ENCODE peak calls at places on chromosomes 7 and 10, in nine cellular contexts. J is natural killer cell, V is thoracic aorta, T is bronchial epithelial cell, H is glutamatergic neuron, Z is HFF-Myc, X is left lung, F is endothelial cell of umbilical vein, A is right atrium auricular region. G is an unnamed sample.

GRCh38 chr10:123986736-123987135 is 95.1 kb upstream of the CPXM2 start:
- DNase-seq in Z (no peak), F (no peak), A (no peak), H (no peak), T (no peak), X (no peak), J (no peak), V (no peak), G (no peak)

GRCh38 chr7:16918288-16918895 is 36.6 kb upstream of the AGR3 start:
- DNase-seq in X (no peak), J (no peak), H (no peak), F (peak), A (no peak), Z (no peak), V (no peak), T (peak), G (no peak)

GRCh38 chr10:116723428-116724281 is 18.7 kb downstream of the HSPA12A start:
- DNase-seq in J (no peak), F (no peak), H (no peak), X (no peak), T (no peak), V (no peak), Z (no peak), A (no peak), G (peak)

GRCh38 chr7:8371742-8372141 is 61.7 kb upstream of the NXPH1 start:
- DNase-seq in V (no peak), F (no peak), J (no peak), X (no peak), T (no peak), A (no peak), H (no peak), Z (no peak), G (no peak)

GRCh38 chr7:101941481-101942383 is 124.3 kb downstream of the CUX1 start:
- DNase-seq in F (peak), X (no peak), A (peak), J (no peak), H (no peak), T (peak), Z (no peak), V (peak), G (peak)

GRCh38 chr7:98276241-98276761 is 5.2 kb upstream of the BRI3 start:
- DNase-seq in J (no peak), X (no peak), T (no peak), F (no peak), Z (no peak), H (no peak), A (no peak), V (no peak), G (peak)

GRCh38 chr10:106864031-106864430 is 300.5 kb downstream of the SORCS1 start:
- DNase-seq in T (no peak), V (no peak), Z (no peak), F (no peak), A (no peak), H (no peak), X (no peak), J (no peak), G (no peak)

GRCh38 chr10:34960983-34961382 is 129.2 kb downstream of the CUL2 start:
- DNase-seq in T (peak), V (no peak), F (no peak), X (no peak), J (no peak), Z (no peak), H (peak), A (no peak), G (no peak)

GRCh38 chr10:69901623-69902505 is 100.2 kb downstream of the COL13A1 start:
- DNase-seq in A (peak), X (no peak), H (peak), J (no peak), F (peak), Z (no peak), V (peak), T (peak), G (peak)

GRCh38 chr7:149310113-149310836 is 48.3 kb downstream of the ZNF783 start:
- DNase-seq in J (no peak), A (peak), V (no peak), F (peak), H (no peak), X (no peak), T (peak), Z (peak), G (peak)

GRCh38 chr7:157831901-157832810 is 495.4 kb downstream of the DNAJB6 start:
- DNase-seq in V (no peak), H (no peak), A (no peak), T (no peak), X (peak), Z (no peak), F (no peak), J (no peak), G (no peak)

GRCh38 chr10:97032624-97033023 is 153.1 kb downstream of the SLIT1 start:
- DNase-seq in H (no peak), Z (no peak), J (no peak), X (no peak), T (no peak), V (no peak), A (no peak), F (no peak), G (peak)

GRCh38 chr7:137816696-137817320 is 30.0 kb downstream of the DGKI start:
- DNase-seq in X (no peak), Z (no peak), F (no peak), A (no peak), J (no peak), V (no peak), H (no peak), T (peak), G (no peak)

GRCh38 chr7:121077165-121077630 is 88.7 kb downstream of the CPED1 start:
- DNase-seq in T (no peak), Z (no peak), X (no peak), A (no peak), F (no peak), V (no peak), J (no peak), H (no peak), G (no peak)

GRCh38 chr10:78298835-78299234 is 265.2 kb downstream of the RPS24 start:
- DNase-seq in J (no peak), T (no peak), X (no peak), A (no peak), Z (no peak), F (no peak), V (no peak), H (no peak), G (no peak)

GRCh38 chr7:112573302-112574039 is 92.7 kb downstream of the LSMEM1 start:
- DNase-seq in A (no peak), V (no peak), J (no peak), X (no peak), Z (no peak), F (peak), H (no peak), T (peak), G (no peak)

DNA sequence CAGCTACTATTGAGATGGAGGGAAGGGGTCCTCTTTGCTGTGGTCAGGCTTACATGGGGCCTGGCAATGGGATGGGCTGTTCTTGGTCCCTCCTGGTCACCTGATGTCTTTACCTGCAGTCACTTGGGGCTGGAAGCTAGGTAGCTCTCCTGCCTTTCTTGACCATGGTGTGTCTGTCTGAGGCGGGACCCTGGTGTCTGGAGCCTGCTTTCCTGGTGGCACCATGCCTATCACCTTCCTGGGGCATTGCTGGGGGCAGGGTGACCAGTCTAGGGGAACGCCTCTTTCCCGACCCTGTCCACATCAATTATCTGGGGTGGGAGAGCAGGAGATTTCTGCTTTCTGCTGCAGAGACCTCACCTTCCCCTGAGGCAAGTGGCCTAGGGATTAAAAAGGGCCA is 55.6 kb downstream of the ARHGAP22 start:
- DNase-seq in F (no peak), H (no peak), T (no peak), X (no peak), V (no peak), J (no peak), Z (no peak), A (no peak), G (no peak)
- TF ChIP-seq CTCF in F (no peak), H (no peak), T (no peak), X (no peak), V (no peak), J (no peak), Z (no peak), A (no peak), G (no peak)

GRCh38 chr10:47277352-47278151 is 22.4 kb upstream of the GDF10 start:
- DNase-seq in F (no peak), J (no peak), Z (no peak), A (no peak), H (no peak), V (no peak), T (peak), X (no peak), G (no peak)
- TF ChIP-seq CTCF in F (no peak), J (no peak), Z (no peak), A (no peak), H (no peak), V (no peak), T (no peak), X (no peak), G (no peak)

GRCh38 chr7:4561775-4562174 is 120.3 kb upstream of the FOXK1 start:
- DNase-seq in F (no peak), Z (no peak), X (no peak), A (no peak), H (no peak), J (no peak), T (no peak), V (no peak), G (no peak)
- TF ChIP-seq CTCF in F (no peak), Z (no peak), X (no peak), A (no peak), H (no peak), J (no peak), T (no peak), V (no peak), G (no peak)

DNA sequence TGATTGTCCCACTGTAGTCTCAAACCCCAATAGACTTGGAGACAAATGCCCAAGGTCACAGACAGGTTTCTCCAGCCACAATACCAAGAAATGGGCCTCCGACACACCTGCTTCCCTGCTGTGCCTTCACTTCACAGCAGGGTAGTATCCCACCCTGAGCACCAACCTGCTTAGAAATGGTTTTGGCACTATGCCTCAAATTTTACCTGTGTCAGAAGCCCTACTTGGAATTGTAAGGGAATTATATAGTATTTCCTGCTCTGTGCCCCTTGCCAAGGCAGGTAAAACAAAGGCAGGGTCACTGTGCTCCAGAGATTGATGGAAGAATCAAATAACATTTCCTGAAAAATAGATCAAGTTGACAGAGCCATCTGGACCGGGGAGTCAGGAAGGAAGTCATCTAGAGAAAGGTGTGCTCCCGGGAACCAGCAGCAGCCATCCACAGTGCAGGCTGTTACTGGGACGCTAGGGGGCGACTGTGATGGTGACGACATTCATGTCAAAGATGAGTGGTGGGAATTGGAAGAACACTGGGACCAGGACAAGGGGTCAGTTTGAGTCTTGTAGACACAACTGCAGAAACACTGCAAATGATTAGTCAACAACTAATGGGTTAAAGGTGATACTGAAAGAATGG is 117.8 kb upstream of the AKR1E2 start:
- DNase-seq in F (no peak), H (peak), Z (no peak), T (no peak), A (no peak), J (no peak), X (no peak), V (no peak), G (no peak)
- TF ChIP-seq CTCF in F (no peak), H (peak), Z (peak), T (peak), A (no peak), J (no peak), X (no peak), V (no peak), G (no peak)

GRCh38 chr10:132011445-132011844 is 29.7 kb upstream of the BNIP3 start:
- DNase-seq in A (no peak), J (no peak), F (no peak), T (no peak), X (no peak), Z (no peak), H (no peak), V (no peak), G (no peak)

GRCh38 chr10:132007681-132008080 is 26.0 kb upstream of the BNIP3 start:
- DNase-seq in H (no peak), Z (no peak), F (no peak), J (no peak), X (peak), T (no peak), V (no peak), A (no peak), G (no peak)

GRCh38 chr10:132010484-132010883 is 28.8 kb upstream of the BNIP3 start:
- DNase-seq in X (no peak), F (no peak), Z (no peak), A (no peak), V (no peak), T (no peak), H (no peak), J (no peak), G (no peak)

GRCh38 chr10:132011027-132011426 is 29.3 kb upstream of the BNIP3 start:
- DNase-seq in X (no peak), F (no peak), T (no peak), Z (no peak), J (no peak), A (no peak), H (no peak), V (no peak), G (no peak)

DNA sequence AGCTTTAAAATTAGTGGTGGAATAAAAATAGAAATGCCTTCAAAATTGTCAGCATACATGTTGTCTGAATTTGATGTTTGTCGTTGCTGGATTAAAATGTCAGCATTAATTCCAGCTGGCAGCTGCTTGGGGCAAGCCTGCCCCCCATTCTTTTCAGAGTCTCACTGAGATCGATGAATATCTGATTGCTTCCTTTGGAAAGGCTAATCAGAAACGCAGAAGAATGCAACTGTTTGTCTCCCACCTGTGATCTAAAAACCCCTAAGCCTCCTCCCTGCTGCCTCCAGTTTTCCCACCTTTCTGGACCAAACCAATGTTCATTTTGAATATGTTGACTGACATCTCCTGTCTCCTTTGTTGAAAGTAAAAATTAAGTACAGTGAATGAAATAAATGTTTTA is 27.9 kb upstream of the BNIP3 start:
- DNase-seq in H (no peak), F (no peak), T (no peak), A (no peak), J (no peak), Z (no peak), X (no peak), V (no peak), G (no peak)
- TF ChIP-seq CTCF in H (no peak), F (no peak), T (no peak), A (no peak), J (no peak), Z (no peak), X (no peak), V (no peak), G (no peak)

GRCh38 chr7:139828446-139828845 is 618 bp upstream of the TBXAS1 start:
- DNase-seq in J (no peak), Z (no peak), H (no peak), A (no peak), X (no peak), T (no peak), V (no peak), F (no peak), G (no peak)

GRCh38 chr7:139828880-139829653 is at the start of gene TBXAS1:
- DNase-seq in H (no peak), J (no peak), F (peak), A (no peak), V (no peak), X (no peak), Z (no peak), T (peak), G (no peak)

GRCh38 chr7:139825666-139826290 is 3.3 kb upstream of the TBXAS1 start:
- DNase-seq in X (peak), A (no peak), T (peak), J (no peak), F (no peak), V (no peak), H (no peak), Z (no peak), G (no peak)

GRCh38 chr7:139829654-139830130 is 628 bp downstream of the TBXAS1 start:
- DNase-seq in V (no peak), H (no peak), X (no peak), J (no peak), Z (no peak), F (peak), T (no peak), A (no peak), G (no peak)

DNA sequence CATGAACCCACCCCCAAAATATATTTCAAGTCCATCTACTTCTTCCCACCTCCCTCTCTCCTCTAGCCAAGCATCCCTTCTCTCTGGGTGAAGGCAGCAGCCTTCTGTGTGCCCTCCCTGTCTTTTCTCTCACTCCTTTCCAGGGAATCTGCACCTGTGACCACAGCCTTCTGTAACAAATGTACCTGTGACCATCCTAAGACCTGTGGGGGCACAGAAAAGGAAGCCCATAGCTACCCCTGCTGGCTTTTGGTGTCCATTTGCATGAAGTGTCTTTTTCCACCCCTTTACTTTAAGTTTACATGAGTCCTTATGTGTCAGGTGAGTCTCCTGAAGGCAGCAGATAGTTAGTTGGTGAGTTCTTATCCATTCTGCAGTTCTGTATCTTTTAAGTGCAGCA is 2.0 kb upstream of the TBXAS1 start:
- DNase-seq in Z (no peak), F (no peak), V (no peak), T (peak), A (no peak), X (no peak), H (no peak), J (no peak), G (no peak)
- TF ChIP-seq CTCF in Z (no peak), F (no peak), V (no peak), T (peak), A (no peak), X (no peak), H (no peak), J (no peak), G (no peak)

GRCh38 chr10:130179640-130180039 is 43.4 kb downstream of the GLRX3 start:
- DNase-seq in T (peak), F (peak), Z (peak), H (no peak), J (no peak), A (no peak), V (no peak), X (no peak), G (peak)
- TF ChIP-seq CTCF in T (peak), F (peak), Z (peak), H (peak), J (peak), A (no peak), V (no peak), X (no peak), G (peak)

GRCh38 chr10:64082083-64082482 is 560.9 kb downstream of the REEP3 start:
- DNase-seq in Z (no peak), J (no peak), H (no peak), T (no peak), X (no peak), F (no peak), V (no peak), A (no peak), G (no peak)

GRCh38 chr10:64079341-64079740 is 558.1 kb downstream of the REEP3 start:
- DNase-seq in Z (no peak), H (no peak), J (no peak), X (no peak), F (no peak), A (no peak), T (no peak), V (no peak), G (no peak)

GRCh38 chr10:64076322-64076940 is 555.2 kb downstream of the REEP3 start:
- DNase-seq in Z (no peak), X (no peak), J (no peak), H (no peak), V (no peak), F (no peak), T (no peak), A (no peak), G (no peak)

GRCh38 chr10:64075604-64076003 is 554.4 kb downstream of the REEP3 start:
- DNase-seq in V (no peak), H (no peak), X (no peak), A (no peak), F (no peak), J (no peak), Z (no peak), T (no peak), G (no peak)

DNA sequence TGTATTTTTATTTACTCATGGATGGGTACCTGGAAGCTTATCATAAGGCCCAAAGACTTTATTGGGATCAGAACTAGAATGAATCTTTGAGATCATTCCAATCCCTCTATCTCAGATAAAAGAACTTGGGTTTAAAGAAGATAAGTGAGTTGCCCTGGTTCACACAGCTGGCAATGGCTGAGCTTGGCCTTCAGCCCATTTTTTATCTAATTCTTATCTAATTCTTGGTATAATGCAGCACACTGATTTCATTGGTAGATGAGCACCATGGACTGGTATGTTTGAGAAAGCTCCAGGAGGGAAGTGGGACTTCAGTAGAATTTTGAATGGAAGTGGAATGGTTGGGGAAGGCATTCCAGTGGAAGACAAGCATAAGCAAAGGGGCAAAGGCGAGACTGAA is 558.9 kb downstream of the REEP3 start:
- DNase-seq in H (no peak), J (no peak), V (no peak), T (no peak), A (no peak), F (no peak), X (no peak), Z (no peak), G (no peak)
- TF ChIP-seq CTCF in H (no peak), J (no peak), V (no peak), T (no peak), A (no peak), F (no peak), X (no peak), Z (no peak), G (no peak)